ENCODE peak calls at places on chromosome 19, in six cellular contexts. D is small intestine; S is PC-9; L is CD8-positive, alpha-beta T cell; T is Panc1; Z is body of pancreas. P is an unnamed sample. For H3K4me1 and H3K27me3, the result is how much of the 10 kb centered on the place peaks cover.

GRCh38 chr19:48992571-48993174 is 436 bp downstream of the GYS1 start:
- DNase-seq in D (no peak), Z (no peak), S (peak), T (no peak), L (no peak), P (no peak)

GRCh38 chr19:39413269-39413902 is 917 bp downstream of the PLEKHG2 start:
- DNase-seq in T (no peak), D (no peak), L (no peak), S (peak), Z (no peak), P (no peak)

GRCh38 chr19:17311455-17312248 is 2.3 kb downstream of the DDA1 start:
- DNase-seq in L (no peak), S (peak), T (no peak), D (no peak), Z (no peak), P (no peak)

GRCh38 chr19:18109731-18110671 is 12.4 kb downstream of the MAST3 start:
- DNase-seq in Z (peak), L (peak), S (peak), T (no peak), D (peak), P (no peak)

GRCh38 chr19:10553943-10554381 is 10.3 kb downstream of the ATG4D start:
- DNase-seq in Z (no peak), S (no peak), T (no peak), L (peak), D (peak), P (no peak)

GRCh38 chr19:861099-861755 is 1.8 kb downstream of the CFD start:
- DNase-seq in D (no peak), S (no peak), L (no peak), Z (no peak), T (no peak), P (no peak)

GRCh38 chr19:5424192-5424973 is 30.8 kb upstream of the ZNRF4 start:
- DNase-seq in S (no peak), L (no peak), D (no peak), Z (no peak), T (no peak), P (no peak)

GRCh38 chr19:3060852-3061182 is 1.5 kb downstream of the TLE5 start:
- DNase-seq in Z (no peak), S (no peak), D (no peak), T (no peak), L (no peak), P (no peak)

GRCh38 chr19:1163934-1164683 is 10.0 kb downstream of the SBNO2 start:
- DNase-seq in T (no peak), Z (no peak), L (no peak), S (no peak), D (no peak), P (no peak)

GRCh38 chr19:28711401-28711800 is 501.6 kb downstream of the UQCRFS1 start:
- DNase-seq in D (no peak), T (no peak), S (no peak), Z (no peak), L (no peak), P (no peak)

GRCh38 chr19:3547301-3547731 is 8.3 kb downstream of the TEKTIP1 start:
- DNase-seq in L (no peak), S (no peak), D (no peak), T (no peak), Z (no peak), P (no peak)

GRCh38 chr19:11138659-11139526 is 16.7 kb downstream of the SPC24 start:
- DNase-seq in D (no peak), T (no peak), L (no peak), Z (peak), S (peak), P (no peak)

DNA sequence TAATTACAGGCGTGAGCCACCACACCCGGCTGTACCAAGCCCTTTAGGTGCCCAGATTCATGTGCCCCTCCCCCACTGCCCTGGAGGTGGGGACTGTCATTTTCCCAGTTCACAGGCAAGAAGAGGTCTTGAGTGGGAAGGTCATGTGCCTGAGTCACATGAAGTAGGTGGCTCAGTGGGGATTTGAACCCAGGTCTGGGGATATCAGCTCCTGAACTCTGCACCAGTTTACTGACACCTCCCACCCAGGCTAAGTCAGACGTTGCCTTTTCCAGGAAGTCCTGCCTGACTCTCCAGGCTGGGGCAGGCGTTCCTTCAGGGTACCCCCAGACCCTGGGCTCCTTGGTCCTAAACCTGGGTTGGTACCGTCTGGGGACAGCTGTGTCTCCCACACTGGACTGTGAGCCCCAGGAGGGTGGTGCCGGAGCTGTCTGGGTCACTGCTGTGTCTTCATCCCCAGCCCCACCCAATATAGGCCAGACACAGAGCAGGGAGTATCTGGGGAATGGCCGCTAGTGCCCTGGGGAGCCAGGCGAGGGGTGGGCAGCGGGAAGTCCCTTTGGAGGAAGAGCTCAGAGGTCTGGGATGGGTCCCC is 8.6 kb downstream of the VASP start:
- DNase-seq in S (no peak), L (no peak), T (no peak), Z (no peak), D (peak), P (no peak)
- H3K4me1 ChIP-seq in S (under half), L (under half), T (under half), Z (under half), D (under half), P (under half)

GRCh38 chr19:7699422-7700127 is 2.4 kb downstream of the FCER2 start:
- DNase-seq in S (peak), T (no peak), L (no peak), Z (no peak), D (no peak), P (no peak)

GRCh38 chr19:7697721-7698287 is 4.1 kb downstream of the FCER2 start:
- DNase-seq in S (no peak), T (no peak), D (no peak), Z (no peak), L (no peak), P (no peak)

GRCh38 chr19:7699003-7699402 is 2.9 kb downstream of the FCER2 start:
- DNase-seq in L (no peak), T (no peak), D (no peak), S (no peak), Z (no peak), P (no peak)

GRCh38 chr19:7700128-7700470 is 1.8 kb downstream of the FCER2 start:
- DNase-seq in L (no peak), T (no peak), Z (no peak), S (no peak), D (no peak), P (no peak)

DNA sequence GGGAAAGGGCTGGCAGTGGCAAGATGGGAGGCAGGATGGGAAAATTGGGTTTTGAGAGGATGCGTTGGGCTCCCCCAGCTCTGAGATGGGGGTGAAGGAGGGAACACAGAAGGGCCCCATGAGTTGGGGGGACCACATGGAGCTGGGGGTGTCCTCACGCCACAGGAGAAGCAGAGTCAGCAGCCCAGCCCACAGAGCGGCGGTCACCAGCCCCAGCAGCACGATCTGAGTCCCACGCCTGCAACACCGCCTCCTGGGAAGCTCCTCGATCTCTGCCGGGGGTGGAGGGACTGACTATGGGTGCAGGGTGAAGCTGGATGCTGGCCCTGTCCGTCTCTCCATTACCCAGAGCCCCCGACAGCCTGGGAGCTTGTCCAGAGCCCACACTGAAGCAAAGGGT is 3.3 kb downstream of the FCER2 start:
- DNase-seq in Z (no peak), S (no peak), D (no peak), L (no peak), T (no peak), P (no peak)
- H3K27me3 ChIP-seq in Z (under half), S (half or more), D (under half), L (under half), T (under half), P (under half)

GRCh38 chr19:46404884-46405658 is 8.3 kb downstream of the CCDC8 start:
- DNase-seq in L (no peak), Z (no peak), S (no peak), D (no peak), T (no peak), P (no peak)
- H3K27ac ChIP-seq in L (no peak), Z (no peak), S (no peak), D (no peak), T (no peak), P (no peak)

GRCh38 chr19:30160996-30161655 is 211.1 kb upstream of the ZNF536 start:
- DNase-seq in T (no peak), S (no peak), D (no peak), Z (no peak), L (no peak), P (no peak)
- H3K4me1 ChIP-seq in T (under half), S (under half), D (under half), Z (under half), L (under half), P (under half)